ENCODE peak calls at places on chromosomes 2 and 18, in eight cellular contexts. One of them, this sample, is unnamed.

GRCh38 chr2:66854304-66854703 is 419.4 kb downstream of the MEIS1 start:
- DNase-seq in K562: no peak
- DNase-seq in effector CD8-positive, alpha-beta T cell: no peak
- DNase-seq in activated effector memory CD4-positive, alpha-beta T cell treated with Interleukin-2 at 50 U/mL for 16 hours: no peak
- DNase-seq in NT2/D1: no peak
- DNase-seq in tibial artery: no peak
- DNase-seq in activated naive CD4-positive, alpha-beta T cell: no peak
- DNase-seq in fibroblast of the aortic adventitia: no peak
- DNase-seq in this sample: no peak

GRCh38 chr18:46891742-46892214 is 25.5 kb downstream of the PIAS2 start:
- DNase-seq in K562: no peak
- DNase-seq in effector CD8-positive, alpha-beta T cell: no peak
- DNase-seq in activated effector memory CD4-positive, alpha-beta T cell treated with Interleukin-2 at 50 U/mL for 16 hours: no peak
- DNase-seq in NT2/D1: no peak
- DNase-seq in tibial artery: no peak
- DNase-seq in activated naive CD4-positive, alpha-beta T cell: no peak
- DNase-seq in fibroblast of the aortic adventitia: no peak
- DNase-seq in this sample: no peak

GRCh38 chr18:64659186-64659585 is 510.3 kb upstream of the LINC00305 start:
- DNase-seq in K562: no peak
- DNase-seq in effector CD8-positive, alpha-beta T cell: no peak
- DNase-seq in activated effector memory CD4-positive, alpha-beta T cell treated with Interleukin-2 at 50 U/mL for 16 hours: no peak
- DNase-seq in NT2/D1: no peak
- DNase-seq in tibial artery: no peak
- DNase-seq in activated naive CD4-positive, alpha-beta T cell: no peak
- DNase-seq in fibroblast of the aortic adventitia: no peak
- DNase-seq in this sample: no peak

GRCh38 chr2:112690853-112691390 is 29.9 kb upstream of the NT5DC4 start:
- DNase-seq in K562: peak
- DNase-seq in effector CD8-positive, alpha-beta T cell: peak
- DNase-seq in activated effector memory CD4-positive, alpha-beta T cell treated with Interleukin-2 at 50 U/mL for 16 hours: peak
- DNase-seq in NT2/D1: peak
- DNase-seq in tibial artery: peak
- DNase-seq in activated naive CD4-positive, alpha-beta T cell: peak
- DNase-seq in fibroblast of the aortic adventitia: peak
- DNase-seq in this sample: peak

GRCh38 chr2:174546519-174547506 is 50.8 kb downstream of the WIPF1 start:
- DNase-seq in K562: peak
- DNase-seq in effector CD8-positive, alpha-beta T cell: no peak
- DNase-seq in activated effector memory CD4-positive, alpha-beta T cell treated with Interleukin-2 at 50 U/mL for 16 hours: no peak
- DNase-seq in NT2/D1: peak
- DNase-seq in tibial artery: no peak
- DNase-seq in activated naive CD4-positive, alpha-beta T cell: no peak
- DNase-seq in fibroblast of the aortic adventitia: peak
- DNase-seq in this sample: peak

GRCh38 chr2:61727746-61728145 is 126.1 kb downstream of the FAM161A start:
- DNase-seq in K562: no peak
- DNase-seq in effector CD8-positive, alpha-beta T cell: no peak
- DNase-seq in activated effector memory CD4-positive, alpha-beta T cell treated with Interleukin-2 at 50 U/mL for 16 hours: no peak
- DNase-seq in NT2/D1: no peak
- DNase-seq in tibial artery: no peak
- DNase-seq in activated naive CD4-positive, alpha-beta T cell: no peak
- DNase-seq in fibroblast of the aortic adventitia: peak
- DNase-seq in this sample: no peak

GRCh38 chr18:4035521-4035920 is 419.6 kb downstream of the DLGAP1 start:
- DNase-seq in K562: no peak
- DNase-seq in effector CD8-positive, alpha-beta T cell: no peak
- DNase-seq in activated effector memory CD4-positive, alpha-beta T cell treated with Interleukin-2 at 50 U/mL for 16 hours: no peak
- DNase-seq in NT2/D1: no peak
- DNase-seq in tibial artery: no peak
- DNase-seq in activated naive CD4-positive, alpha-beta T cell: no peak
- DNase-seq in fibroblast of the aortic adventitia: no peak
- DNase-seq in this sample: no peak

GRCh38 chr2:125566422-125566821 is 1089.5 kb upstream of the GYPC start:
- DNase-seq in K562: no peak
- DNase-seq in effector CD8-positive, alpha-beta T cell: no peak
- DNase-seq in activated effector memory CD4-positive, alpha-beta T cell treated with Interleukin-2 at 50 U/mL for 16 hours: no peak
- DNase-seq in NT2/D1: no peak
- DNase-seq in tibial artery: no peak
- DNase-seq in activated naive CD4-positive, alpha-beta T cell: no peak
- DNase-seq in fibroblast of the aortic adventitia: no peak
- DNase-seq in this sample: no peak

GRCh38 chr2:9264301-9264700 is 57.7 kb downstream of the ASAP2 start:
- DNase-seq in K562: no peak
- DNase-seq in effector CD8-positive, alpha-beta T cell: no peak
- DNase-seq in activated effector memory CD4-positive, alpha-beta T cell treated with Interleukin-2 at 50 U/mL for 16 hours: no peak
- DNase-seq in NT2/D1: no peak
- DNase-seq in tibial artery: no peak
- DNase-seq in activated naive CD4-positive, alpha-beta T cell: no peak
- DNase-seq in fibroblast of the aortic adventitia: no peak
- DNase-seq in this sample: no peak

GRCh38 chr2:10889741-10890215 is 22.0 kb upstream of the KCNF1 start:
- DNase-seq in K562: no peak
- DNase-seq in effector CD8-positive, alpha-beta T cell: no peak
- DNase-seq in activated effector memory CD4-positive, alpha-beta T cell treated with Interleukin-2 at 50 U/mL for 16 hours: no peak
- DNase-seq in NT2/D1: no peak
- DNase-seq in tibial artery: peak
- DNase-seq in activated naive CD4-positive, alpha-beta T cell: no peak
- DNase-seq in fibroblast of the aortic adventitia: no peak
- DNase-seq in this sample: no peak

GRCh38 chr2:102030855-102031527 is 39.2 kb downstream of the IL1R2 start:
- DNase-seq in K562: no peak
- DNase-seq in effector CD8-positive, alpha-beta T cell: no peak
- DNase-seq in activated effector memory CD4-positive, alpha-beta T cell treated with Interleukin-2 at 50 U/mL for 16 hours: no peak
- DNase-seq in NT2/D1: no peak
- DNase-seq in tibial artery: no peak
- DNase-seq in activated naive CD4-positive, alpha-beta T cell: no peak
- DNase-seq in fibroblast of the aortic adventitia: no peak
- DNase-seq in this sample: no peak

GRCh38 chr2:240466579-240467148 is 31.2 kb downstream of the GPC1 start:
- DNase-seq in K562: no peak
- DNase-seq in effector CD8-positive, alpha-beta T cell: no peak
- DNase-seq in activated effector memory CD4-positive, alpha-beta T cell treated with Interleukin-2 at 50 U/mL for 16 hours: no peak
- DNase-seq in NT2/D1: no peak
- DNase-seq in tibial artery: peak
- DNase-seq in activated naive CD4-positive, alpha-beta T cell: no peak
- DNase-seq in fibroblast of the aortic adventitia: no peak
- DNase-seq in this sample: peak

GRCh38 chr2:60899230-60899891 is 18.0 kb downstream of the REL start:
- DNase-seq in K562: no peak
- DNase-seq in effector CD8-positive, alpha-beta T cell: no peak
- DNase-seq in activated effector memory CD4-positive, alpha-beta T cell treated with Interleukin-2 at 50 U/mL for 16 hours: no peak
- DNase-seq in NT2/D1: no peak
- DNase-seq in tibial artery: no peak
- DNase-seq in activated naive CD4-positive, alpha-beta T cell: no peak
- DNase-seq in fibroblast of the aortic adventitia: no peak
- DNase-seq in this sample: no peak

GRCh38 chr18:50030146-50030545 is 164.8 kb downstream of the MYO5B start:
- DNase-seq in K562: no peak
- DNase-seq in effector CD8-positive, alpha-beta T cell: no peak
- DNase-seq in activated effector memory CD4-positive, alpha-beta T cell treated with Interleukin-2 at 50 U/mL for 16 hours: no peak
- DNase-seq in NT2/D1: no peak
- DNase-seq in tibial artery: no peak
- DNase-seq in activated naive CD4-positive, alpha-beta T cell: no peak
- DNase-seq in fibroblast of the aortic adventitia: no peak
- DNase-seq in this sample: no peak

GRCh38 chr18:61400714-61401113 is 67.5 kb downstream of the CDH20 start:
- DNase-seq in K562: no peak
- DNase-seq in effector CD8-positive, alpha-beta T cell: no peak
- DNase-seq in activated effector memory CD4-positive, alpha-beta T cell treated with Interleukin-2 at 50 U/mL for 16 hours: no peak
- DNase-seq in NT2/D1: no peak
- DNase-seq in tibial artery: no peak
- DNase-seq in activated naive CD4-positive, alpha-beta T cell: no peak
- DNase-seq in fibroblast of the aortic adventitia: peak
- DNase-seq in this sample: no peak

GRCh38 chr2:101762451-101763171 is 65.1 kb downstream of the MAP4K4 start:
- DNase-seq in K562: no peak
- DNase-seq in effector CD8-positive, alpha-beta T cell: no peak
- DNase-seq in activated effector memory CD4-positive, alpha-beta T cell treated with Interleukin-2 at 50 U/mL for 16 hours: no peak
- DNase-seq in NT2/D1: no peak
- DNase-seq in tibial artery: no peak
- DNase-seq in activated naive CD4-positive, alpha-beta T cell: no peak
- DNase-seq in fibroblast of the aortic adventitia: no peak
- DNase-seq in this sample: no peak

GRCh38 chr2:96470636-96471035 is 34.5 kb downstream of the NEURL3 start:
- DNase-seq in K562: peak
- DNase-seq in effector CD8-positive, alpha-beta T cell: peak
- DNase-seq in activated effector memory CD4-positive, alpha-beta T cell treated with Interleukin-2 at 50 U/mL for 16 hours: peak
- DNase-seq in NT2/D1: no peak
- DNase-seq in tibial artery: no peak
- DNase-seq in activated naive CD4-positive, alpha-beta T cell: peak
- DNase-seq in fibroblast of the aortic adventitia: no peak
- DNase-seq in this sample: peak

GRCh38 chr2:181754136-181754535 is 73.8 kb upstream of the NEUROD1 start:
- DNase-seq in K562: no peak
- DNase-seq in effector CD8-positive, alpha-beta T cell: no peak
- DNase-seq in activated effector memory CD4-positive, alpha-beta T cell treated with Interleukin-2 at 50 U/mL for 16 hours: no peak
- DNase-seq in NT2/D1: no peak
- DNase-seq in tibial artery: no peak
- DNase-seq in activated naive CD4-positive, alpha-beta T cell: no peak
- DNase-seq in fibroblast of the aortic adventitia: no peak
- DNase-seq in this sample: no peak

GRCh38 chr2:231800493-231801091 is 14.3 kb downstream of the COPS7B start:
- DNase-seq in K562: peak
- DNase-seq in effector CD8-positive, alpha-beta T cell: no peak
- DNase-seq in activated effector memory CD4-positive, alpha-beta T cell treated with Interleukin-2 at 50 U/mL for 16 hours: no peak
- DNase-seq in NT2/D1: peak
- DNase-seq in tibial artery: no peak
- DNase-seq in activated naive CD4-positive, alpha-beta T cell: no peak
- DNase-seq in fibroblast of the aortic adventitia: peak
- DNase-seq in this sample: peak

GRCh38 chr2:175373001-175373727 is 191.7 kb upstream of the ATP5MC3 start:
- DNase-seq in K562: no peak
- DNase-seq in effector CD8-positive, alpha-beta T cell: no peak
- DNase-seq in activated effector memory CD4-positive, alpha-beta T cell treated with Interleukin-2 at 50 U/mL for 16 hours: no peak
- DNase-seq in NT2/D1: no peak
- DNase-seq in tibial artery: no peak
- DNase-seq in activated naive CD4-positive, alpha-beta T cell: no peak
- DNase-seq in fibroblast of the aortic adventitia: peak
- DNase-seq in this sample: no peak

GRCh38 chr2:70140978-70141753 is 49.7 kb downstream of the C2orf42 start:
- DNase-seq in K562: peak
- DNase-seq in effector CD8-positive, alpha-beta T cell: peak
- DNase-seq in activated effector memory CD4-positive, alpha-beta T cell treated with Interleukin-2 at 50 U/mL for 16 hours: peak
- DNase-seq in NT2/D1: no peak
- DNase-seq in tibial artery: peak
- DNase-seq in activated naive CD4-positive, alpha-beta T cell: peak
- DNase-seq in fibroblast of the aortic adventitia: peak
- DNase-seq in this sample: peak

GRCh38 chr2:46913471-46914381 is 1.9 kb downstream of the MCFD2 start:
- DNase-seq in K562: peak
- DNase-seq in effector CD8-positive, alpha-beta T cell: no peak
- DNase-seq in activated effector memory CD4-positive, alpha-beta T cell treated with Interleukin-2 at 50 U/mL for 16 hours: no peak
- DNase-seq in NT2/D1: no peak
- DNase-seq in tibial artery: peak
- DNase-seq in activated naive CD4-positive, alpha-beta T cell: no peak
- DNase-seq in fibroblast of the aortic adventitia: peak
- DNase-seq in this sample: no peak

GRCh38 chr2:134269986-134270735 is 16.3 kb downstream of the MGAT5 start:
- DNase-seq in K562: no peak
- DNase-seq in effector CD8-positive, alpha-beta T cell: no peak
- DNase-seq in activated effector memory CD4-positive, alpha-beta T cell treated with Interleukin-2 at 50 U/mL for 16 hours: no peak
- DNase-seq in NT2/D1: no peak
- DNase-seq in tibial artery: no peak
- DNase-seq in activated naive CD4-positive, alpha-beta T cell: no peak
- DNase-seq in fibroblast of the aortic adventitia: peak
- DNase-seq in this sample: no peak

GRCh38 chr2:74688881-74689280 is 34.8 kb downstream of the SEMA4F start:
- DNase-seq in K562: no peak
- DNase-seq in effector CD8-positive, alpha-beta T cell: no peak
- DNase-seq in activated effector memory CD4-positive, alpha-beta T cell treated with Interleukin-2 at 50 U/mL for 16 hours: no peak
- DNase-seq in NT2/D1: no peak
- DNase-seq in tibial artery: no peak
- DNase-seq in activated naive CD4-positive, alpha-beta T cell: no peak
- DNase-seq in fibroblast of the aortic adventitia: no peak
- DNase-seq in this sample: no peak

GRCh38 chr18:12692206-12692605 is 10.3 kb downstream of the CEP76 start:
- DNase-seq in K562: no peak
- DNase-seq in effector CD8-positive, alpha-beta T cell: no peak
- DNase-seq in activated effector memory CD4-positive, alpha-beta T cell treated with Interleukin-2 at 50 U/mL for 16 hours: no peak
- DNase-seq in NT2/D1: no peak
- DNase-seq in tibial artery: no peak
- DNase-seq in activated naive CD4-positive, alpha-beta T cell: no peak
- DNase-seq in fibroblast of the aortic adventitia: no peak
- DNase-seq in this sample: no peak

GRCh38 chr2:191636235-191636543 is 41.7 kb upstream of the NABP1 start:
- DNase-seq in K562: no peak
- DNase-seq in effector CD8-positive, alpha-beta T cell: no peak
- DNase-seq in activated effector memory CD4-positive, alpha-beta T cell treated with Interleukin-2 at 50 U/mL for 16 hours: no peak
- DNase-seq in NT2/D1: no peak
- DNase-seq in tibial artery: no peak
- DNase-seq in activated naive CD4-positive, alpha-beta T cell: no peak
- DNase-seq in fibroblast of the aortic adventitia: peak
- DNase-seq in this sample: no peak

GRCh38 chr2:176647325-176648155 is 378.3 kb downstream of the MTX2 start:
- DNase-seq in K562: no peak
- DNase-seq in effector CD8-positive, alpha-beta T cell: no peak
- DNase-seq in activated effector memory CD4-positive, alpha-beta T cell treated with Interleukin-2 at 50 U/mL for 16 hours: no peak
- DNase-seq in NT2/D1: no peak
- DNase-seq in tibial artery: no peak
- DNase-seq in activated naive CD4-positive, alpha-beta T cell: no peak
- DNase-seq in fibroblast of the aortic adventitia: no peak
- DNase-seq in this sample: no peak

GRCh38 chr2:46471-47345 is at the start of gene FAM110C:
- DNase-seq in K562: no peak
- DNase-seq in effector CD8-positive, alpha-beta T cell: no peak
- DNase-seq in activated effector memory CD4-positive, alpha-beta T cell treated with Interleukin-2 at 50 U/mL for 16 hours: peak
- DNase-seq in NT2/D1: peak
- DNase-seq in tibial artery: peak
- DNase-seq in activated naive CD4-positive, alpha-beta T cell: no peak
- DNase-seq in fibroblast of the aortic adventitia: peak
- DNase-seq in this sample: peak

GRCh38 chr2:139369423-139370409 is 589.5 kb upstream of the NXPH2 start:
- DNase-seq in K562: no peak
- DNase-seq in effector CD8-positive, alpha-beta T cell: no peak
- DNase-seq in activated effector memory CD4-positive, alpha-beta T cell treated with Interleukin-2 at 50 U/mL for 16 hours: no peak
- DNase-seq in NT2/D1: peak
- DNase-seq in tibial artery: no peak
- DNase-seq in activated naive CD4-positive, alpha-beta T cell: no peak
- DNase-seq in fibroblast of the aortic adventitia: no peak
- DNase-seq in this sample: no peak

GRCh38 chr2:38652431-38653273 is 13.3 kb upstream of the GALM start:
- DNase-seq in K562: peak
- DNase-seq in effector CD8-positive, alpha-beta T cell: no peak
- DNase-seq in activated effector memory CD4-positive, alpha-beta T cell treated with Interleukin-2 at 50 U/mL for 16 hours: no peak
- DNase-seq in NT2/D1: no peak
- DNase-seq in tibial artery: no peak
- DNase-seq in activated naive CD4-positive, alpha-beta T cell: no peak
- DNase-seq in fibroblast of the aortic adventitia: no peak
- DNase-seq in this sample: no peak

GRCh38 chr18:23053756-23054457 is 81.4 kb upstream of the CABLES1 start:
- DNase-seq in K562: no peak
- DNase-seq in effector CD8-positive, alpha-beta T cell: no peak
- DNase-seq in activated effector memory CD4-positive, alpha-beta T cell treated with Interleukin-2 at 50 U/mL for 16 hours: no peak
- DNase-seq in NT2/D1: peak
- DNase-seq in tibial artery: peak
- DNase-seq in activated naive CD4-positive, alpha-beta T cell: no peak
- DNase-seq in fibroblast of the aortic adventitia: peak
- DNase-seq in this sample: peak

GRCh38 chr2:239044336-239044735 is 196.5 kb downstream of the TWIST2 start:
- DNase-seq in K562: no peak
- DNase-seq in effector CD8-positive, alpha-beta T cell: no peak
- DNase-seq in activated effector memory CD4-positive, alpha-beta T cell treated with Interleukin-2 at 50 U/mL for 16 hours: no peak
- DNase-seq in NT2/D1: no peak
- DNase-seq in tibial artery: peak
- DNase-seq in activated naive CD4-positive, alpha-beta T cell: no peak
- DNase-seq in fibroblast of the aortic adventitia: no peak
- DNase-seq in this sample: no peak

GRCh38 chr18:5178519-5178918 is 18.5 kb downstream of the AKAIN1 start:
- DNase-seq in K562: no peak
- DNase-seq in effector CD8-positive, alpha-beta T cell: no peak
- DNase-seq in activated effector memory CD4-positive, alpha-beta T cell treated with Interleukin-2 at 50 U/mL for 16 hours: no peak
- DNase-seq in NT2/D1: no peak
- DNase-seq in tibial artery: no peak
- DNase-seq in activated naive CD4-positive, alpha-beta T cell: no peak
- DNase-seq in fibroblast of the aortic adventitia: no peak
- DNase-seq in this sample: no peak

GRCh38 chr18:58093311-58093790 is 49.3 kb downstream of the NEDD4L start:
- DNase-seq in K562: no peak
- DNase-seq in effector CD8-positive, alpha-beta T cell: no peak
- DNase-seq in activated effector memory CD4-positive, alpha-beta T cell treated with Interleukin-2 at 50 U/mL for 16 hours: no peak
- DNase-seq in NT2/D1: no peak
- DNase-seq in tibial artery: no peak
- DNase-seq in activated naive CD4-positive, alpha-beta T cell: no peak
- DNase-seq in fibroblast of the aortic adventitia: no peak
- DNase-seq in this sample: no peak

This sample was measured in H1.